ENCODE peak calls at places on chromosomes 5 and 9, in eight cellular contexts. F is spleen, N is H1, G is HCT116, V is upper lobe of left lung, M is GM12878, J is SK-N-MC, E is prostate gland. S is an unnamed sample.

GRCh38 chr9:86637515-86637914 is 283.3 kb upstream of the TUT7 start:
- DNase-seq in F (no peak), E (peak; percentile 13), G (no peak), J (no peak), V (peak; percentile 20), N (peak; percentile 92), M (no peak), S (no peak)

GRCh38 chr5:35736280-35736679 is 118.6 kb downstream of the SPEF2 start:
- DNase-seq in N (no peak), V (no peak), J (no peak), E (no peak), M (no peak), G (no peak), F (no peak), S (no peak)

GRCh38 chr9:136019681-136020060 is 58.5 kb upstream of the UBAC1 start:
- DNase-seq in J (no peak), E (no peak), N (peak; percentile 41), F (no peak), V (peak; percentile 71), M (no peak), G (no peak), S (no peak)

GRCh38 chr9:109307380-109308240 is 13.2 kb downstream of the EPB41L4B start:
- DNase-seq in V (no peak), M (no peak), F (no peak), N (no peak), J (no peak), G (no peak), E (no peak), S (no peak)

GRCh38 chr5:61322738-61323429 is 9.2 kb upstream of the ZSWIM6 start:
- DNase-seq in J (no peak), N (no peak), M (no peak), G (no peak), F (no peak), V (no peak), E (no peak), S (no peak)

GRCh38 chr9:121312169-121312568 is 44.2 kb downstream of the GSN start:
- DNase-seq in V (peak; percentile 52), F (no peak), M (no peak), J (no peak), G (no peak), E (no peak), N (no peak), S (no peak)

GRCh38 chr5:169251685-169252084 is 49.3 kb downstream of the SLIT3 start:
- DNase-seq in G (no peak), J (no peak), F (no peak), V (no peak), N (no peak), E (no peak), M (no peak), S (no peak)

GRCh38 chr9:136616948-136617695 is 45.6 kb upstream of the EGFL7 start:
- DNase-seq in G (no peak), N (peak; percentile 45), V (peak; percentile 71), F (no peak), M (no peak), E (no peak), J (no peak), S (no peak)

GRCh38 chr5:36740259-36740898 is 134.0 kb downstream of the SLC1A3 start:
- DNase-seq in F (no peak), M (no peak), J (no peak), E (no peak), N (no peak), V (no peak), G (no peak), S (no peak)

GRCh38 chr9:86410281-86410680 is 56.1 kb upstream of the TUT7 start:
- DNase-seq in G (no peak), N (peak; percentile 55), J (no peak), M (no peak), E (no peak), F (no peak), V (no peak), S (no peak)

GRCh38 chr5:77946381-77947050 is 170.4 kb upstream of the TBCA start:
- DNase-seq in M (no peak), V (no peak), F (no peak), N (no peak), J (no peak), E (no peak), G (no peak), S (no peak)

GRCh38 chr9:114588150-114588663 is 638 bp downstream of the ATP6V1G1 start:
- DNase-seq in M (no peak), V (no peak), F (no peak), G (no peak), J (no peak), E (no peak), N (no peak), S (no peak)

GRCh38 chr5:124302504-124302903 is 443.9 kb downstream of the ZNF608 start:
- DNase-seq in V (no peak), J (no peak), E (no peak), N (no peak), G (no peak), F (no peak), M (no peak), S (no peak)

GRCh38 chr5:88736494-88736893 is 146.5 kb downstream of the MEF2C start:
- DNase-seq in F (no peak), G (no peak), E (no peak), M (peak; percentile 71), J (no peak), V (no peak), N (no peak), S (no peak)
- TF ChIP-seq POLR2AphosphoS5 in F (no peak), G (no peak), E (no peak), M (peak; percentile 64), J (no peak), V (no peak), N (no peak), S (no peak)

GRCh38 chr5:178577376-178577839 is 12.8 kb downstream of the COL23A1 start:
- DNase-seq in G (no peak), M (no peak), J (no peak), F (no peak), N (peak; percentile 80), E (no peak), V (peak; percentile 72), S (no peak)
- H3K4me3 ChIP-seq in G (no peak overlapping the region), M (no peak overlapping the region), J (no peak overlapping the region), F (peak overlapping the region; percentile 19), N (peak overlapping the region; percentile 64), E (no peak overlapping the region), V (no peak overlapping the region), S (no peak overlapping the region)

GRCh38 chr9:124493794-124494479 is 13.3 kb downstream of the NR5A1 start:
- DNase-seq in J (no peak), E (no peak), N (no peak), G (no peak), V (no peak), M (no peak), F (no peak), S (no peak)
- TF ChIP-seq POLR2AphosphoS5 in J (no peak), E (no peak), N (no peak), G (no peak), V (no peak), M (no peak), F (peak; percentile 54), S (no peak)

GRCh38 chr5:139638090-139638735 is 9.9 kb upstream of the CXXC5 start:
- DNase-seq in F (peak; percentile 92), G (no peak), J (no peak), M (no peak), N (peak; percentile 69), V (peak; percentile 92), E (peak; percentile 78), S (peak; percentile 39)
- H3K4me3 ChIP-seq in F (peak overlapping the region; percentile 42), G (peak overlapping the region; percentile 52), J (no peak overlapping the region), M (peak overlapping the region; percentile 67), N (peak overlapping the region; percentile 35), V (no peak overlapping the region), E (peak overlapping the region; percentile 32), S (no peak overlapping the region)

DNA sequence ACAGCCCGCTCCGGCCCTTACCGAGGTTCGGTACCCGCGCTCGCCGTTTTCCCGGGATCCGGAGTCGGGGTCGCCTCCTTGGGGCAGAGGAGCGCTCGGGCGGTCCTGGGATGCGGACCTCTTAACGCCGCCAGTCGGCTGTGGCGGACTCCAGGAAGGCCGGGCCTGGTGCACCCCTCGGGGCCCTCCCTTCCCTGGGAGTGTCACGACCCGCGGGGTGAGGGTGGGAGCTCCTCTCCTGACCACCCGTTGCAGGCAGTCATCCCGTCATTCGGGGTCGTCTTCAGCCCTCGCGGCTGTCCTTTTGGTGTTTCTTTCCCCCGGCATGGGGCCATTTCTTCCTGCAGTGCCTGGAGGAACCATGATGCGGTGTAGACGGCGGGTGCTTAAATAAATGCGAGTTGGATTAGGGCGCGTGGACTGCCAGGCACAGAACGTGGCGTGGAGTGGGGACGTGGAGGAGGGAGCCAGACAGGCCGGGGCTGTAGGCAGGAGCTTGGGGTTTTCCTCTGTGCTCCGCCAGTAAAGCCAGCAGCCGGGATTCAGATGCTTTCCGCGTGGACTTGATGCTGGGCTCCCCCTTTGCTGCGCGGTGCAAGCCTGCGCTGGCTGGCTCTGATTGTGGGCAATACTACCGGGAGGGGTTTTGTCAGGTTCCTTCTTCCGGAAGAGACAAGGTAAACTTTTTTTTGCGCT is 793 bp downstream of the KDM4C start:
- DNase-seq in G (peak; percentile 8), N (peak; percentile 77), J (no peak), V (peak; percentile 87), E (peak; percentile 55), M (no peak), F (peak; percentile 89), S (peak; percentile 49)
- TF ChIP-seq POLR2AphosphoS5 in G (no peak), N (no peak), J (no peak), V (no peak), E (peak; percentile 4), M (peak; percentile 67), F (peak; percentile 72), S (peak; percentile 35)

GRCh38 chr9:35726876-35727438 is 5.0 kb downstream of the TLN1 start:
- DNase-seq in E (no peak), N (no peak), J (no peak), V (no peak), M (no peak), G (no peak), F (peak; percentile 87), S (peak; percentile 56)
- H3K4me3 ChIP-seq in E (no peak overlapping the region), N (no peak overlapping the region), J (no peak overlapping the region), V (no peak overlapping the region), M (peak overlapping the region; percentile 93), G (no peak overlapping the region), F (peak overlapping the region; percentile 75), S (no peak overlapping the region)

S was measured in HL-60.